ENCODE peak calls at places on chromosome 2, in five cellular contexts. G is astrocyte of the spinal cord; P is CD4-positive, alpha-beta memory T cell; C is ovary; U is heart right ventricle. A is an unnamed sample.

GRCh38 chr2:85988914-85989270 is 100.1 kb upstream of the ST3GAL5 start:
- DNase-seq in G (no peak), P (no peak), C (no peak), U (no peak), A (no peak)

GRCh38 chr2:229153307-229153706 is 117.8 kb downstream of the PID1 start:
- DNase-seq in G (peak; percentile 29), P (no peak), C (no peak), U (no peak), A (no peak)

GRCh38 chr2:42459296-42459695 is 34.5 kb downstream of the KCNG3 start:
- DNase-seq in G (no peak), P (no peak), C (no peak), U (no peak), A (no peak)

GRCh38 chr2:186575302-186575701 is 14.6 kb upstream of the ITGAV start:
- DNase-seq in G (peak; percentile 99), P (no peak), C (peak; percentile 36), U (peak; percentile 53), A (no peak)

GRCh38 chr2:128408349-128409305 is 90.0 kb upstream of the HS6ST1 start:
- DNase-seq in G (peak; percentile 63), P (no peak), C (no peak), U (no peak), A (no peak)

GRCh38 chr2:183339311-183339710 is 215.1 kb downstream of the NUP35 start:
- DNase-seq in G (no peak), P (no peak), C (no peak), U (no peak), A (no peak)

GRCh38 chr2:148996805-148997204 is 41.7 kb upstream of the LYPD6B start:
- DNase-seq in G (no peak), P (no peak), C (no peak), U (no peak), A (no peak)

GRCh38 chr2:43495727-43496126 is 100.1 kb downstream of the THADA start:
- DNase-seq in G (peak; percentile 32), P (no peak), C (no peak), U (no peak), A (no peak)

GRCh38 chr2:73175663-73176204 is 26.6 kb upstream of the NOTO start:
- DNase-seq in G (peak; percentile 35), P (peak; percentile 65), C (peak; percentile 74), U (peak; percentile 85), A (peak; percentile 55)

GRCh38 chr2:136024616-136025015 is 39.2 kb upstream of the DARS1 start:
- DNase-seq in G (peak; percentile 44), P (no peak), C (no peak), U (no peak), A (no peak)

GRCh38 chr2:68943581-68944568 is 8.8 kb downstream of the GKN2 start:
- DNase-seq in G (peak; percentile 68), P (peak; percentile 60), C (peak; percentile 32), U (peak; percentile 58), A (peak; percentile 31)

GRCh38 chr2:177314722-177315264 is 50.3 kb upstream of the NFE2L2 start:
- DNase-seq in G (no peak), P (no peak), C (no peak), U (no peak), A (no peak)

GRCh38 chr2:128379021-128380005 is 60.6 kb upstream of the HS6ST1 start:
- DNase-seq in G (peak; percentile 46), P (no peak), C (peak; percentile 94), U (peak; percentile 28), A (no peak)

GRCh38 chr2:151638188-151638933 is 95.9 kb downstream of the NEB start:
- DNase-seq in G (no peak), P (peak; percentile 56), C (no peak), U (no peak), A (no peak)

GRCh38 chr2:240727913-240728312 is 36.2 kb downstream of the AQP12A start:
- DNase-seq in G (no peak), P (no peak), C (no peak), U (no peak), A (no peak)

GRCh38 chr2:143321994-143322393 is 192.8 kb downstream of the ARHGAP15 start:
- DNase-seq in G (no peak), P (peak; percentile 18), C (no peak), U (no peak), A (no peak)

GRCh38 chr2:144712277-144712944 is 192.5 kb upstream of the ZEB2 start:
- DNase-seq in G (peak; percentile 6), P (no peak), C (no peak), U (no peak), A (no peak)

GRCh38 chr2:106191511-106192016 is 2.5 kb downstream of the UXS1 start:
- DNase-seq in G (no peak), P (no peak), C (no peak), U (no peak), A (no peak)

GRCh38 chr2:237525559-237526157 is 38.6 kb downstream of the MLPH start:
- DNase-seq in G (no peak), P (no peak), C (no peak), U (no peak), A (no peak)

GRCh38 chr2:20030224-20030623 is 17.8 kb upstream of the MATN3 start:
- DNase-seq in G (no peak), P (no peak), C (no peak), U (no peak), A (no peak)

GRCh38 chr2:70140978-70141753 is 49.7 kb downstream of the C2orf42 start:
- DNase-seq in G (peak; percentile 35), P (peak; percentile 70), C (peak; percentile 37), U (peak; percentile 32), A (peak; percentile 84)

GRCh38 chr2:215841175-215841816 is 172.1 kb downstream of the MREG start:
- DNase-seq in G (no peak), P (no peak), C (no peak), U (peak; percentile 25), A (no peak)

GRCh38 chr2:191942114-191943103 is 95.5 kb upstream of the CAVIN2 start:
- DNase-seq in G (no peak), P (no peak), C (peak; percentile 8), U (no peak), A (no peak)

GRCh38 chr2:216665240-216665639 is 30.1 kb downstream of the IGFBP5 start:
- DNase-seq in G (no peak), P (no peak), C (peak; percentile 90), U (peak; percentile 76), A (no peak)

GRCh38 chr2:45067859-45068642 is 58.8 kb upstream of the SIX2 start:
- DNase-seq in G (no peak), P (no peak), C (no peak), U (no peak), A (no peak)

GRCh38 chr2:98175811-98176210 is 88.8 kb downstream of the VWA3B start:
- DNase-seq in G (no peak), P (no peak), C (no peak), U (no peak), A (no peak)

GRCh38 chr2:169348321-169349002 is 13.9 kb downstream of the LRP2 start:
- DNase-seq in G (no peak), P (no peak), C (no peak), U (no peak), A (no peak)

GRCh38 chr2:104857262-104858221 is 3.6 kb downstream of the POU3F3 start:
- DNase-seq in G (peak; percentile 36), P (no peak), C (no peak), U (no peak), A (no peak)

GRCh38 chr2:102143450-102143985 is 972 bp downstream of the IL1R1 start:
- DNase-seq in G (peak; percentile 52), P (no peak), C (peak; percentile 24), U (peak; percentile 49), A (no peak)

GRCh38 chr2:232632904-232633412 is 446 bp upstream of the EFHD1 start:
- DNase-seq in G (peak; percentile 18), P (no peak), C (peak; percentile 90), U (peak; percentile 53), A (no peak)

GRCh38 chr2:61244694-61245093 is 82.7 kb downstream of the C2orf74 start:
- DNase-seq in G (no peak), P (no peak), C (no peak), U (no peak), A (no peak)
- H3K4me3 ChIP-seq in G (no peak overlapping the region), P (no peak overlapping the region), C (no peak overlapping the region), U (no peak overlapping the region), A (no peak overlapping the region)

GRCh38 chr2:178718283-178718682 is 88.9 kb downstream of the TTN start:
- DNase-seq in G (no peak), P (no peak), C (no peak), U (no peak), A (no peak)
- H3K4me3 ChIP-seq in G (no peak overlapping the region), P (no peak overlapping the region), C (no peak overlapping the region), U (no peak overlapping the region), A (no peak overlapping the region)

GRCh38 chr2:241882090-241882625 is 12.6 kb downstream of the RTP5 start:
- DNase-seq in G (no peak), P (no peak), C (peak; percentile 67), U (peak; percentile 46), A (peak; percentile 52)
- H3K4me3 ChIP-seq in G (peak overlapping the region; percentile 4), P (peak overlapping the region; percentile 95), C (peak overlapping the region; percentile 39), U (peak overlapping the region; percentile 63), A (peak overlapping the region; percentile 74)

GRCh38 chr2:88452980-88453582 is 588 bp upstream of the FOXI3 start:
- DNase-seq in G (peak; percentile 40), P (peak; percentile 8), C (no peak), U (no peak), A (no peak)
- H3K4me3 ChIP-seq in G (no peak overlapping the region), P (no peak overlapping the region), C (no peak overlapping the region), U (no peak overlapping the region), A (no peak overlapping the region)

GRCh38 chr2:27823564-27823963 is 52.0 kb downstream of the MRPL33 start:
- DNase-seq in G (no peak), P (no peak), C (no peak), U (peak; percentile 12), A (no peak)
- H3K4me3 ChIP-seq in G (no peak overlapping the region), P (no peak overlapping the region), C (no peak overlapping the region), U (no peak overlapping the region), A (no peak overlapping the region)

GRCh38 chr2:8595428-8595805 is 86.4 kb upstream of the ID2 start:
- DNase-seq in G (no peak), P (no peak), C (peak; percentile 23), U (no peak), A (no peak)
- H3K4me3 ChIP-seq in G (no peak overlapping the region), P (no peak overlapping the region), C (no peak overlapping the region), U (no peak overlapping the region), A (no peak overlapping the region)

GRCh38 chr2:170972508-170973224 is 43.6 kb downstream of the GORASP2 start:
- DNase-seq in G (peak; percentile 20), P (no peak), C (no peak), U (no peak), A (no peak)

GRCh38 chr2:170975127-170975942 is 46.3 kb downstream of the GORASP2 start:
- DNase-seq in G (no peak), P (no peak), C (no peak), U (no peak), A (no peak)

GRCh38 chr2:170974304-170974993 is 45.4 kb downstream of the GORASP2 start:
- DNase-seq in G (no peak), P (no peak), C (no peak), U (no peak), A (no peak)

GRCh38 chr2:170973492-170974303 is 44.6 kb downstream of the GORASP2 start:
- DNase-seq in G (peak; percentile 78), P (peak; percentile 87), C (peak; percentile 83), U (peak; percentile 84), A (peak; percentile 85)

GRCh38 chr2:170973225-170973491 is 44.1 kb downstream of the GORASP2 start:
- DNase-seq in G (no peak), P (no peak), C (no peak), U (no peak), A (no peak)
- H3K4me3 ChIP-seq in G (peak overlapping the region; percentile 37), P (peak overlapping the region; percentile 77), C (peak overlapping the region; percentile 71), U (peak overlapping the region; percentile 82), A (peak overlapping the region; percentile 73)

A was measured in CD8-positive, alpha-beta memory T cell.